ENCODE peak calls at places on chromosomes 1 and 21, in five cellular contexts. One of them, this sample, is unnamed.

GRCh38 chr1:18557621-18558465 is 72.8 kb upstream of the PAX7 start:
- DNase-seq in PC-3: peak
- DNase-seq in astrocyte: no peak
- DNase-seq in mesendoderm: peak
- DNase-seq in colonic mucosa: peak
- DNase-seq in this sample: no peak

GRCh38 chr1:2382621-2383361 is 8.6 kb downstream of the MORN1 start:
- DNase-seq in astrocyte: no peak
- DNase-seq in PC-3: peak
- DNase-seq in colonic mucosa: peak
- DNase-seq in mesendoderm: peak
- DNase-seq in this sample: peak

GRCh38 chr1:185694081-185694480 is 40.1 kb upstream of the HMCN1 start:
- DNase-seq in astrocyte: no peak
- DNase-seq in PC-3: no peak
- DNase-seq in mesendoderm: no peak
- DNase-seq in colonic mucosa: no peak
- DNase-seq in this sample: no peak

GRCh38 chr1:51344602-51345299 is 14.4 kb upstream of the TTC39A start:
- DNase-seq in mesendoderm: peak
- DNase-seq in astrocyte: no peak
- DNase-seq in PC-3: peak
- DNase-seq in colonic mucosa: peak
- DNase-seq in this sample: no peak

GRCh38 chr1:170310014-170310405 is 164.3 kb downstream of the NTMT2 start:
- DNase-seq in mesendoderm: no peak
- DNase-seq in PC-3: no peak
- DNase-seq in astrocyte: no peak
- DNase-seq in colonic mucosa: no peak
- DNase-seq in this sample: no peak

GRCh38 chr1:28437260-28437923 is 67.9 kb downstream of the PHACTR4 start:
- DNase-seq in PC-3: peak
- DNase-seq in colonic mucosa: peak
- DNase-seq in astrocyte: peak
- DNase-seq in mesendoderm: peak
- DNase-seq in this sample: peak

GRCh38 chr1:36675106-36675505 is 192.4 kb upstream of the CSF3R start:
- DNase-seq in colonic mucosa: no peak
- DNase-seq in PC-3: no peak
- DNase-seq in mesendoderm: no peak
- DNase-seq in astrocyte: no peak
- DNase-seq in this sample: no peak

GRCh38 chr21:27275294-27275927 is 308.5 kb upstream of the ADAMTS5 start:
- DNase-seq in mesendoderm: no peak
- DNase-seq in astrocyte: peak
- DNase-seq in colonic mucosa: no peak
- DNase-seq in PC-3: peak
- DNase-seq in this sample: peak

GRCh38 chr21:34351786-34352241 is 12.0 kb upstream of the KCNE2 start:
- DNase-seq in astrocyte: no peak
- DNase-seq in PC-3: peak
- DNase-seq in mesendoderm: peak
- DNase-seq in colonic mucosa: peak
- DNase-seq in this sample: peak

GRCh38 chr1:228045405-228045804 is 37.1 kb upstream of the ARF1 start:
- DNase-seq in mesendoderm: no peak
- DNase-seq in PC-3: peak
- DNase-seq in colonic mucosa: no peak
- DNase-seq in astrocyte: no peak
- DNase-seq in this sample: no peak

GRCh38 chr1:81174052-81174451 is 626.7 kb upstream of the ADGRL2 start:
- DNase-seq in mesendoderm: no peak
- DNase-seq in astrocyte: peak
- DNase-seq in PC-3: peak
- DNase-seq in colonic mucosa: no peak
- DNase-seq in this sample: peak

GRCh38 chr1:21028520-21029145 is 148.1 kb downstream of the EIF4G3 start:
- DNase-seq in PC-3: no peak
- DNase-seq in mesendoderm: no peak
- DNase-seq in astrocyte: no peak
- DNase-seq in colonic mucosa: no peak
- DNase-seq in this sample: no peak

GRCh38 chr1:3170566-3171453 is 101.8 kb downstream of the PRDM16 start:
- DNase-seq in colonic mucosa: peak
- DNase-seq in mesendoderm: no peak
- DNase-seq in astrocyte: peak
- DNase-seq in PC-3: no peak
- DNase-seq in this sample: peak

GRCh38 chr1:55894521-55894920 is 679.4 kb upstream of the USP24 start:
- DNase-seq in PC-3: peak
- DNase-seq in colonic mucosa: no peak
- DNase-seq in mesendoderm: peak
- DNase-seq in astrocyte: peak
- DNase-seq in this sample: no peak

GRCh38 chr1:87684194-87684593 is 355.5 kb downstream of the LMO4 start:
- DNase-seq in astrocyte: peak
- DNase-seq in PC-3: no peak
- DNase-seq in colonic mucosa: peak
- DNase-seq in mesendoderm: peak
- DNase-seq in this sample: peak

GRCh38 chr1:201859424-201859823 is 29.3 kb upstream of the SHISA4 start:
- DNase-seq in PC-3: peak
- DNase-seq in colonic mucosa: no peak
- DNase-seq in mesendoderm: no peak
- DNase-seq in astrocyte: no peak
- DNase-seq in this sample: no peak

GRCh38 chr1:25065246-25066238 is 135.5 kb upstream of the RUNX3 start:
- DNase-seq in colonic mucosa: no peak
- DNase-seq in PC-3: no peak
- DNase-seq in mesendoderm: no peak
- DNase-seq in astrocyte: peak
- DNase-seq in this sample: no peak

GRCh38 chr1:207670192-207670591 is 25.3 kb downstream of the CR1L start:
- DNase-seq in astrocyte: no peak
- DNase-seq in mesendoderm: no peak
- DNase-seq in PC-3: no peak
- DNase-seq in colonic mucosa: no peak
- DNase-seq in this sample: no peak

GRCh38 chr1:224116131-224116530 is 2.2 kb downstream of the FBXO28 start:
- DNase-seq in astrocyte: peak
- DNase-seq in colonic mucosa: no peak
- DNase-seq in mesendoderm: peak
- DNase-seq in PC-3: peak
- DNase-seq in this sample: peak

GRCh38 chr1:153548722-153549695 is at the start of gene S100A3:
- DNase-seq in colonic mucosa: peak
- DNase-seq in mesendoderm: no peak
- DNase-seq in astrocyte: peak
- DNase-seq in PC-3: peak
- DNase-seq in this sample: peak

GRCh38 chr1:192577145-192578140 is 1.9 kb downstream of the RGS1 start:
- DNase-seq in PC-3: no peak
- DNase-seq in colonic mucosa: no peak
- DNase-seq in mesendoderm: peak
- DNase-seq in astrocyte: no peak
- DNase-seq in this sample: no peak

GRCh38 chr1:76571248-76571647 is 296.0 kb upstream of the ST6GALNAC5 start:
- DNase-seq in PC-3: no peak
- DNase-seq in colonic mucosa: no peak
- DNase-seq in astrocyte: no peak
- DNase-seq in mesendoderm: no peak
- DNase-seq in this sample: no peak

GRCh38 chr1:188166654-188167053 is 1337.9 kb downstream of the PLA2G4A start:
- DNase-seq in mesendoderm: no peak
- DNase-seq in PC-3: no peak
- DNase-seq in astrocyte: no peak
- DNase-seq in colonic mucosa: no peak
- DNase-seq in this sample: no peak

GRCh38 chr1:92749024-92749634 is 35.8 kb downstream of the EVI5 start:
- DNase-seq in PC-3: peak
- DNase-seq in colonic mucosa: peak
- DNase-seq in mesendoderm: peak
- DNase-seq in astrocyte: peak
- DNase-seq in this sample: peak

GRCh38 chr1:44826375-44827196 is 16.5 kb downstream of the PTCH2 start:
- DNase-seq in colonic mucosa: no peak
- DNase-seq in mesendoderm: no peak
- DNase-seq in PC-3: no peak
- DNase-seq in astrocyte: no peak
- DNase-seq in this sample: no peak

GRCh38 chr1:205533729-205534443 is 29.4 kb downstream of the CDK18 start:
- DNase-seq in PC-3: no peak
- DNase-seq in mesendoderm: no peak
- DNase-seq in astrocyte: no peak
- DNase-seq in colonic mucosa: no peak
- DNase-seq in this sample: no peak

GRCh38 chr1:3775498-3776230 is 3.1 kb downstream of the SMIM1 start:
- DNase-seq in mesendoderm: peak
- DNase-seq in astrocyte: peak
- DNase-seq in PC-3: peak
- DNase-seq in colonic mucosa: peak
- DNase-seq in this sample: peak

GRCh38 chr1:20787100-20787774 is at the start of gene HP1BP3:
- DNase-seq in PC-3: peak
- DNase-seq in astrocyte: peak
- DNase-seq in colonic mucosa: peak
- DNase-seq in mesendoderm: peak
- DNase-seq in this sample: peak

GRCh38 chr1:29245876-29246275 is 9.6 kb downstream of the PTPRU start:
- DNase-seq in PC-3: peak
- DNase-seq in mesendoderm: no peak
- DNase-seq in colonic mucosa: no peak
- DNase-seq in astrocyte: no peak
- DNase-seq in this sample: peak

GRCh38 chr1:245169391-245169790 is 14.6 kb downstream of the KIF26B start:
- DNase-seq in astrocyte: no peak
- DNase-seq in colonic mucosa: no peak
- DNase-seq in PC-3: no peak
- DNase-seq in mesendoderm: no peak
- DNase-seq in this sample: no peak

GRCh38 chr1:179550753-179551682 is 24.7 kb downstream of the NPHS2 start:
- DNase-seq in colonic mucosa: no peak
- DNase-seq in astrocyte: peak
- DNase-seq in PC-3: peak
- DNase-seq in mesendoderm: peak
- DNase-seq in this sample: peak
- H3K9ac ChIP-seq in colonic mucosa: no peak
- H3K9ac ChIP-seq in astrocyte: no peak
- H3K9ac ChIP-seq in PC-3: no peak
- H3K9ac ChIP-seq in mesendoderm: no peak
- H3K9ac ChIP-seq in this sample: peak

DNA sequence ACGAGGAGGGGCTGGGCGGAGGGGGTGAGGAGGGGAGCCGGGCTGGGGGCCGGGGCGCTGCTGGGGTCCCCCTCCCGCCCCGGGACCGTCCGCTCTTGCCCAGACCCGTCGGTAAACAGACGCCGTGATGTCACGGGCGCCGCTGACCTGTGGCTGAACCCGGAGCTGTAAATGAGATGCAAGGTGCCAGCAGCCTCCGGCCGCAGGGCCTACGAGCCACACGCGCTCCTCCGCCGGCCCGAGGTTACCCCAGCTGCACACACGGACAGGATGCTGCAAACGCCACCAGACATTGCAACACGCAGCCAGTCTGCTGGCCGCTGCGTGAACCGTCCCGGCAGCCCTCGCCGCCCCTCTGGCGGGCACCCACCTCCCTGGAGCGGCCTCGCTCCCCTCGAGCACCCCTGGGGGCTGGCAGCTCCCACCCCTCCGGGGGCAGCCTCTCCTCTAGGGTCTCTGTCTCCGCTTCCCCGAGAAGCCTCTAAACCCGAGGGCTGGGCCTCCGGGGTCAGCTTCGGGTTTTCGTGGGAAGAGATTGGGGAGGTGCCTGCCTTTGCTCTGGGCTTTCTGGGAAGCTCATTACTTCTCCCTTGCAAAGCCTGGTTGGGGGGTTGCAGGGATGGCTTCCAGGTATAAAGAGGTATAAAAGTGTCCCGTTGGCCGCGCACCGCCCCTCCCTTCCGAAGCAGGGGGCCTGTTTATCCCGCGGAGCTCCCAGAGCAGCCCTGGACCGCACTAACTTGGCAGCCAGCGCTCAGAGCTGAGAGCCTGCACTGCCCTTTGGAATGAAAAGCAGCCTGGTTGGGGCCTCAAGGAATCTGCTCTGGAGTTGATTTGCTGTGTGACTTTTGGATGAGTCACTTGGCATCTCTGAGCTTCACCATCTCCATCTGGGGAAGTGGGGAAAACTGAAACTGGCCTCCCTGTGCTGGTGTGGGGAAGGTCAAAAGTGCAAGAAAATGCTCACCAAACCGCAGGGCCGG is 21.9 kb downstream of the DHRS3 start:
- DNase-seq in PC-3: peak
- DNase-seq in astrocyte: peak
- DNase-seq in mesendoderm: peak
- DNase-seq in colonic mucosa: peak
- DNase-seq in this sample: peak
- H3K9ac ChIP-seq in PC-3: peak
- H3K9ac ChIP-seq in astrocyte: peak
- H3K9ac ChIP-seq in mesendoderm: no peak
- H3K9ac ChIP-seq in colonic mucosa: no peak
- H3K9ac ChIP-seq in this sample: peak

GRCh38 chr1:182032251-182032650 is 29.3 kb downstream of the ZNF648 start:
- DNase-seq in astrocyte: no peak
- DNase-seq in colonic mucosa: no peak
- DNase-seq in PC-3: peak
- DNase-seq in mesendoderm: no peak
- DNase-seq in this sample: no peak

GRCh38 chr1:182029379-182030331 is 31.9 kb downstream of the ZNF648 start:
- DNase-seq in PC-3: peak
- DNase-seq in colonic mucosa: peak
- DNase-seq in astrocyte: peak
- DNase-seq in mesendoderm: peak
- DNase-seq in this sample: peak

GRCh38 chr1:182029002-182029378 is 32.5 kb downstream of the ZNF648 start:
- DNase-seq in colonic mucosa: no peak
- DNase-seq in mesendoderm: no peak
- DNase-seq in astrocyte: no peak
- DNase-seq in PC-3: no peak
- DNase-seq in this sample: no peak
- H3K9ac ChIP-seq in colonic mucosa: peak
- H3K9ac ChIP-seq in mesendoderm: peak
- H3K9ac ChIP-seq in astrocyte: peak
- H3K9ac ChIP-seq in PC-3: peak
- H3K9ac ChIP-seq in this sample: peak

DNA sequence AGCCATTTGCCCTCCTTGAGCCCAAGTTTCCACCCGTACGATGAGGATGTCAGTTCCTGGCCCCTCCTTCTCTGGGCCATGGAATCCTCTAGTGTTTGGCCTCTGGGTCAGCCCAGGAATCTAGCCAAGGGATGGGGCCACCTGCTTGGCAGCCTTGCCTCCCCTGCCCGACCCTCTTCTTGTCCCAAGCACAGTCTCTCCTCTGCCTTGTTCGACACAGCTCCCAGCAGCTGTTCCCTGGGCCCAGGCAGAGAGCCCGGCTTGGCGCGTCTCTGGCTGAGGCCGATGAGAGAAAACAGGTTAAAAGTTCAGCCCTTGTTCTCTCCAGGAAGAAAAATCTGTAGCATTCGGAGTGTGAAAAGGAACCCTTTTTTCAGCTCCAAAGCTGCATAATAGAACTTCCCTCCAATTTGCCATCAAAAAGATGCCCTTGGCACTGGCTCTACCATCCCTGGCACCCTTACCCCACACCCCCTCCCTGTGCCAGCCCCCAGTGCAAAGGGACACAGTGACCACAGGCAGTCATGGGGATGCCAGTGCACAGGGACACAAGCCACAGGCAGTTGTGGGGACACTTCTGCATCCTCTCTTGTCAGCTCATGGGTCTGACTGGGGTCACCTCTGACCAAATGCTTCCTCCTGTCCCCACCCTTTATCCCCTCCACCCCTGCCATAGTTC is 68.3 kb downstream of the EPHB2 start:
- DNase-seq in astrocyte: no peak
- DNase-seq in colonic mucosa: no peak
- DNase-seq in mesendoderm: no peak
- DNase-seq in PC-3: no peak
- DNase-seq in this sample: no peak
- H3K9ac ChIP-seq in astrocyte: no peak
- H3K9ac ChIP-seq in colonic mucosa: no peak
- H3K9ac ChIP-seq in mesendoderm: no peak
- H3K9ac ChIP-seq in PC-3: no peak
- H3K9ac ChIP-seq in this sample: no peak

This sample was measured in mesenchymal stem cell.